ENCODE peak calls at places on chromosome 12, in seven cellular contexts. Q is HCT116, D is K562, J is H1, G is SK-N-SH, C is HepG2, S is GM12878. B is an unnamed sample.

GRCh38 chr12:7444537-7444936 is 584 bp upstream of the CD163L1 start:
- DNase-seq in Q (no peak), D (no peak), J (no peak), G (no peak), C (no peak), S (no peak), B (no peak)

GRCh38 chr12:67747869-67748760 is 99.6 kb downstream of the DYRK2 start:
- DNase-seq in Q (peak), D (no peak), J (no peak), G (no peak), C (peak), S (no peak), B (no peak)

GRCh38 chr12:63802012-63802608 is 22.4 kb downstream of the RXYLT1 start:
- DNase-seq in Q (no peak), D (peak), J (no peak), G (peak), C (no peak), S (no peak), B (peak)

GRCh38 chr12:15928870-15929571 is 17.9 kb downstream of the DERA start:
- DNase-seq in Q (no peak), D (no peak), J (no peak), G (no peak), C (no peak), S (peak), B (peak)

GRCh38 chr12:3882896-3883564 is 9.8 kb upstream of the PARP11 start:
- DNase-seq in Q (peak), D (peak), J (no peak), G (no peak), C (peak), S (no peak), B (peak)

GRCh38 chr12:115185529-115185928 is 501.6 kb upstream of the TBX3 start:
- DNase-seq in Q (no peak), D (no peak), J (no peak), G (no peak), C (no peak), S (no peak), B (no peak)

GRCh38 chr12:57096099-57096572 is 7.2 kb downstream of the NAB2 start:
- DNase-seq in Q (no peak), D (peak), J (no peak), G (peak), C (no peak), S (no peak), B (peak)

GRCh38 chr12:111775205-111776193 is 8.8 kb downstream of the ALDH2 start:
- DNase-seq in Q (no peak), D (peak), J (no peak), G (peak), C (peak), S (peak), B (no peak)

GRCh38 chr12:108532061-108532848 is 17.2 kb downstream of the FICD start:
- DNase-seq in Q (no peak), D (peak), J (no peak), G (no peak), C (no peak), S (no peak), B (no peak)

GRCh38 chr12:126572170-126572569 is 1506.9 kb downstream of the AACS start:
- DNase-seq in Q (no peak), D (no peak), J (no peak), G (no peak), C (no peak), S (no peak), B (no peak)

GRCh38 chr12:81450920-81451739 is 308.0 kb downstream of the PPFIA2 start:
- DNase-seq in Q (peak), D (peak), J (peak), G (peak), C (peak), S (no peak), B (peak)

GRCh38 chr12:12837025-12837872 is 24.1 kb downstream of the DDX47 start:
- DNase-seq in Q (peak), D (peak), J (peak), G (peak), C (peak), S (no peak), B (peak)

GRCh38 chr12:3611853-3612703 is 121.1 kb downstream of the PRMT8 start:
- DNase-seq in Q (no peak), D (no peak), J (no peak), G (no peak), C (no peak), S (no peak), B (no peak)

GRCh38 chr12:24960222-24960855 is 11.4 kb upstream of the BCAT1 start:
- DNase-seq in Q (peak), D (peak), J (peak), G (no peak), C (peak), S (peak), B (peak)

GRCh38 chr12:17079251-17079909 is 473.4 kb upstream of the LMO3 start:
- DNase-seq in Q (no peak), D (no peak), J (no peak), G (no peak), C (peak), S (no peak), B (no peak)

GRCh38 chr12:26198742-26199141 is 3.4 kb downstream of the SSPN start:
- DNase-seq in Q (no peak), D (no peak), J (no peak), G (no peak), C (no peak), S (no peak), B (no peak)

GRCh38 chr12:69329669-69330428 is 18.3 kb upstream of the LYZ start:
- DNase-seq in Q (no peak), D (no peak), J (no peak), G (no peak), C (peak), S (no peak), B (no peak)

GRCh38 chr12:64147011-64147671 is 75.0 kb downstream of the KICS2 start:
- DNase-seq in Q (no peak), D (no peak), J (no peak), G (no peak), C (no peak), S (no peak), B (no peak)

GRCh38 chr12:94831081-94831747 is 172.3 kb downstream of the NDUFA12 start:
- DNase-seq in Q (no peak), D (no peak), J (no peak), G (no peak), C (no peak), S (peak), B (no peak)
- TF ChIP-seq JUND in Q (no peak), D (no peak), J (no peak), G (no peak), C (no peak), S (no peak), B (no peak)

GRCh38 chr12:91111366-91112321 is at the start of gene LUM:
- DNase-seq in Q (no peak), D (no peak), J (no peak), G (peak), C (no peak), S (no peak), B (no peak)
- TF ChIP-seq JUND in Q (no peak), D (no peak), J (no peak), G (peak), C (no peak), S (no peak), B (no peak)

GRCh38 chr12:107092669-107093546 is 441 bp downstream of the CRY1 start:
- DNase-seq in Q (no peak), D (peak), J (no peak), G (peak), C (peak), S (no peak), B (no peak)

GRCh38 chr12:107093547-107094448 is at the start of gene CRY1:
- DNase-seq in Q (peak), D (peak), J (peak), G (peak), C (peak), S (peak), B (peak)

GRCh38 chr12:107091989-107092641 is 1.2 kb downstream of the CRY1 start:
- DNase-seq in Q (peak), D (peak), J (no peak), G (peak), C (peak), S (peak), B (peak)

GRCh38 chr12:107088912-107089311 is 4.4 kb downstream of the CRY1 start:
- DNase-seq in Q (no peak), D (no peak), J (no peak), G (no peak), C (no peak), S (no peak), B (no peak)

DNA sequence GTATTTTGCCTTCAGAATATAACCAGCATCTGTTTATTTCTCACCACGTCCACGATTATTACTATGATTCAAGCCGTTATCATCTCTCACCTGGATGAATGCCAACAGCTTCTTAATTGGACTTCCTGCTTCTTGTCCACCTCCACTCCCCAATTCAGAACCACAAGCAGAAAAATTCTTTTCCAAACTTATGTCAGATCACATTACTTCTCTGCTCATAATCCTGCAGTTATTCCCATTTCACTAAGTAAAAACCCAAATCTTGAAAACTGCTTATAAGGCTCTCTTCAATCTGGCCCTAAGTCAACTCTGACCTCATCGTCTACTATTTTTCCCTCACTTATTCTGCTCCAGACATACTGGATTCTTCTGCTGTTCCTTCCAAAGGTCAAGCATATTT is 2.0 kb downstream of the CRY1 start:
- DNase-seq in Q (no peak), D (no peak), J (no peak), G (no peak), C (no peak), S (no peak), B (no peak)
- TF ChIP-seq JUND in Q (no peak), D (no peak), J (no peak), G (no peak), C (no peak), S (no peak), B (no peak)

GRCh38 chr12:91126516-91126915 is 15.2 kb upstream of the LUM start:
- DNase-seq in Q (no peak), D (no peak), J (no peak), G (no peak), C (no peak), S (no peak), B (no peak)

GRCh38 chr12:91129662-91130362 is 18.5 kb upstream of the LUM start:
- DNase-seq in Q (no peak), D (no peak), J (no peak), G (no peak), C (no peak), S (no peak), B (no peak)

GRCh38 chr12:91127296-91127695 is 16.0 kb upstream of the LUM start:
- DNase-seq in Q (no peak), D (no peak), J (no peak), G (no peak), C (no peak), S (no peak), B (no peak)

GRCh38 chr12:91123236-91123635 is 11.9 kb upstream of the LUM start:
- DNase-seq in Q (no peak), D (no peak), J (no peak), G (no peak), C (no peak), S (no peak), B (no peak)

GRCh38 chr12:91127751-91128150 is 16.5 kb upstream of the LUM start:
- DNase-seq in Q (no peak), D (no peak), J (no peak), G (no peak), C (peak), S (no peak), B (no peak)
- TF ChIP-seq JUND in Q (no peak), D (no peak), J (no peak), G (peak), C (no peak), S (no peak), B (no peak)

GRCh38 chr12:130748786-130749185 is 32.7 kb upstream of the RIMBP2 start:
- DNase-seq in Q (no peak), D (no peak), J (no peak), G (no peak), C (no peak), S (no peak), B (peak)

GRCh38 chr12:130745921-130746320 is 29.8 kb upstream of the RIMBP2 start:
- DNase-seq in Q (no peak), D (no peak), J (no peak), G (no peak), C (no peak), S (no peak), B (no peak)

GRCh38 chr12:130743606-130744005 is 27.5 kb upstream of the RIMBP2 start:
- DNase-seq in Q (no peak), D (no peak), J (no peak), G (no peak), C (no peak), S (no peak), B (no peak)

GRCh38 chr12:130744274-130744673 is 28.2 kb upstream of the RIMBP2 start:
- DNase-seq in Q (no peak), D (no peak), J (no peak), G (no peak), C (no peak), S (no peak), B (no peak)

DNA sequence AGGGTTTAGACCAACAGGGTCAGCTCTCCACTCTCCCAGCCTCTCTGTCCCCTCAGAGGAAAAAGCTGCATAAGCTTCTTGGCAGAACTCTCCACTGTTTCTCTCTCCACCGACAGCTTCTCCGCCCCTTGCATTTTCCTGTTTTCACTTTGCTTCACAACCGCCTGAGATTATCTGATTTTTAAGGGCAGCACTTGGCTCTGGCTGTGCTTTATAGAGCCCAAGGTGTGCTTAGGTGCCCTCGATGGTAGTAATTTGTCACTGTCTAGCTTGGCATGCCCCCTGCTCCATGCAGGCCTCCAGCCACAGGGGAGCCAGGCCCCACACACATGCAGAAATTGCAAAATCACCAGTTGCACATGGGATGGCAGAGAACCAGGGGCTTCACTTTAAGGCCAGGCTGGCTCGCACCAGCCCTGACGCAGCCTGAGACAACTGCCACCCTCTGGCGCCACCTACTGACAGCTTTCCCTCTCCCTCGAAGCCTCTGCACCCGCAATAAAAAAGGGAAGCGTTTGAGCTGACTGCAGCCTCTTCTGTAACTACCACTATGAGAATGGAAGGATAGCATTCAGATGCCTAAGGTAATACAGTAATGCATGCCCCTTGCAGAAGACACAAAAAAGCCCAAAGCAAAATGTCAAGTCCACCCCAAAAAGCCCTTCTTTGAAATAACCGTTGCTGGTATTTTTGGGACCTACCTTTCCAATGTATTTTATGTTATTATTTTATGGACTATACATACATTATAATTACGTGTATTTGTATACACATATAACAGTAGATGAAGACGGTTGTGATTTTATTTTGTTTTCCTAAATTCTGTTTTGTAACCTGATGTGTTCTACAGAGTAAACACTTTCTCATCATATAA is 32.0 kb upstream of the RIMBP2 start:
- DNase-seq in Q (peak), D (peak), J (peak), G (peak), C (peak), S (no peak), B (peak)
- TF ChIP-seq JUND in Q (no peak), D (no peak), J (peak), G (no peak), C (no peak), S (no peak), B (no peak)

GRCh38 chr12:89393551-89394121 is 41.3 kb upstream of the DUSP6 start:
- DNase-seq in Q (no peak), D (peak), J (no peak), G (no peak), C (no peak), S (no peak), B (no peak)
- TF ChIP-seq JUND in Q (no peak), D (no peak), J (no peak), G (no peak), C (no peak), S (no peak), B (no peak)

GRCh38 chr12:205026-205425 is 8.9 kb downstream of the SLC6A12 start:
- DNase-seq in Q (no peak), D (no peak), J (no peak), G (no peak), C (no peak), S (no peak), B (no peak)

GRCh38 chr12:207804-208203 is 6.2 kb downstream of the SLC6A12 start:
- DNase-seq in Q (no peak), D (no peak), J (no peak), G (no peak), C (no peak), S (no peak), B (no peak)

GRCh38 chr12:209246-209645 is 4.7 kb downstream of the SLC6A12 start:
- DNase-seq in Q (no peak), D (no peak), J (no peak), G (no peak), C (no peak), S (no peak), B (no peak)

GRCh38 chr12:208813-209212 is 5.1 kb downstream of the SLC6A12 start:
- DNase-seq in Q (no peak), D (no peak), J (no peak), G (no peak), C (no peak), S (no peak), B (no peak)

DNA sequence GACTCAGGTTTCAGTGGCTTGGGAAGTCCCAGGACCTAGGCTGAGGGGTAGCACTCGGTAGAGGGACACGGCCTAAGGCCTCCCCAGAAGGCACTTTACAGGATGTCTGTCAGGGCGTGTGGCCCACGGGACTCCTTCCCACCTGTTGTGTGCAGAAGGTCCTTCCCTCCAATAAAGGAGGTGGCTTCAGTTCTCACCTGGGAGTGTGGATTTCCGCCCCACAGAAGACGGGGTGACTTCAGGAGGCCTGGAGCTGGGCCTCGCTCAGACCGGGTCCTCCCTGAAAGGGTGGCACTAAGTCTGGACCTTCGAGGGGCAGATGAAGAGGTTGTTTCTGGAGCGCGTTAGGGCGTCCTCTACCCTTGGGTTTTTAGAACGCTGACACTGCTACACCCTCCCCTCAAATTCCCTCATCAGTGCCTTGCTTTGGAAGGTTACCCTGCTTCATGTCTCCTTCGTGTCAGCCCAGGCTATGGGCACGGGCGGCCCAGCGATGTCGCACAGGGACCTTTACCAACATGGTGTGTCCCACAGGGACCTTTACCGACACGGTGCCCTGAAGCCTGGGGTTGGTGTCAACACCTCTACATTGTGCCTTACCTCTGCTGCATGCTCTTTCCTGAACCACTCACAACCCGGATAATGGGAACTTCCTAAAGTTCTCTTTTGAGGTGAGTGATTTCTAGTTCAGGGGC is 7.1 kb downstream of the SLC6A12 start:
- DNase-seq in Q (no peak), D (no peak), J (no peak), G (no peak), C (no peak), S (no peak), B (no peak)
- TF ChIP-seq JUND in Q (no peak), D (no peak), J (no peak), G (no peak), C (no peak), S (no peak), B (no peak)

GRCh38 chr12:123723011-123723410 is 10.9 kb downstream of the ATP6V0A2 start:
- DNase-seq in Q (no peak), D (no peak), J (no peak), G (no peak), C (no peak), S (no peak), B (peak)
- TF ChIP-seq JUND in Q (no peak), D (no peak), J (no peak), G (no peak), C (no peak), S (no peak), B (no peak)

DNA sequence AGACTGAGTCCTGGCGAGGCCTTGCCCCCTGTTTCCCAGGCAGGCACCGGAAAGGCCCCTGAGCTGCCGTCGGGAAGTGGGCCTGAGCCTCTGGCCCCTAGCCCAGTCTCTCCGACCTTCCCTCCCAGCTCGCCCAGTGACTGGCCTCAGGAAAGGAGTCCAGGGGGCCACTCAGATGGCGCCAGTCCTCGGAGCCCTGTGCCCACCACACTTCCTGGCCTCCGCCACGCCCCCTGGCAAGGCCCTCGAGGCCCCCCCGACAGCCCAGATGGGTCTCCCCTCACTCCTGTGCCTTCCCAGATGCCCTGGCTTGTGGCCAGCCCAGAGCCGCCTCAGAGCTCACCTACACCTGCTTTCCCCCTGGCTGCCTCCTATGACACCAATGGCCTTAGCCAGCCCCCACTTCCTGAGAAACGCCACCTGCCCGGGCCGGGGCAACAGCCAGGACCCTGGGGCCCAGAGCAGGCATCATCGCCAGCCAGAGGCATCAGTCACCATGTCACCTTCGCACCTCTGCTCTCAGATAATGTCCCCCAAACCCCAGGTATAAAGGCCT is 10.9 kb downstream of the TNS2 start:
- DNase-seq in Q (no peak), D (no peak), J (no peak), G (no peak), C (no peak), S (no peak), B (no peak)
- TF ChIP-seq JUND in Q (no peak), D (no peak), J (no peak), G (no peak), C (no peak), S (no peak), B (no peak)